ENCODE peak calls at places on chromosome 18, in eight cellular contexts. V is left ventricle myocardium inferior, R is psoas muscle, F is cardiac muscle cell, Q is adrenal gland, O is H9, X is testis, K is neural progenitor cell. A is an unnamed sample.

GRCh38 chr18:62717850-62718229 is 2.5 kb downstream of the PHLPP1 start:
- DNase-seq in V (no peak), X (no peak), F (peak; percentile 38), Q (no peak), R (no peak), K (no peak), O (no peak), A (no peak)

GRCh38 chr18:50687491-50687890 is 127.6 kb downstream of the MAPK4 start:
- DNase-seq in F (no peak), O (no peak), Q (no peak), K (no peak), X (no peak), V (no peak), R (no peak), A (peak; percentile 48)

GRCh38 chr18:45951021-45951714 is 16.0 kb downstream of the EPG5 start:
- DNase-seq in K (no peak), O (no peak), R (peak; percentile 65), X (no peak), V (no peak), F (peak; percentile 90), Q (peak; percentile 30), A (no peak)

GRCh38 chr18:42564761-42565160 is 550.7 kb downstream of the RIT2 start:
- DNase-seq in F (no peak), V (no peak), Q (no peak), K (peak; percentile 34), O (no peak), R (no peak), X (no peak), A (no peak)

GRCh38 chr18:7457276-7457675 is 109.8 kb upstream of the PTPRM start:
- DNase-seq in R (no peak), Q (no peak), K (no peak), F (no peak), O (no peak), V (no peak), X (no peak), A (no peak)

GRCh38 chr18:9417081-9417841 is 58.1 kb upstream of the RALBP1 start:
- DNase-seq in V (peak; percentile 37), K (peak; percentile 49), X (no peak), F (peak; percentile 82), R (peak; percentile 65), Q (no peak), O (no peak), A (no peak)

GRCh38 chr18:79200546-79201268 is 131.5 kb downstream of the ATP9B start:
- DNase-seq in F (peak; percentile 52), K (peak; percentile 41), Q (peak; percentile 51), V (peak; percentile 49), R (no peak), O (peak; percentile 85), X (peak; percentile 65), A (peak; percentile 83)

GRCh38 chr18:7021994-7022840 is 95.4 kb downstream of the LAMA1 start:
- DNase-seq in R (no peak), F (peak; percentile 27), V (no peak), O (no peak), Q (peak; percentile 24), X (no peak), K (peak; percentile 4), A (no peak)

GRCh38 chr18:36298113-36298701 is 694 bp downstream of the FHOD3 start:
- DNase-seq in R (peak; percentile 62), X (no peak), O (peak; percentile 60), F (no peak), V (no peak), Q (peak; percentile 44), K (peak; percentile 85), A (peak; percentile 82)

GRCh38 chr18:60895181-60895580 is 438.0 kb upstream of the CDH20 start:
- DNase-seq in K (no peak), Q (no peak), O (no peak), R (no peak), V (no peak), X (no peak), F (peak; percentile 13), A (no peak)

DNA sequence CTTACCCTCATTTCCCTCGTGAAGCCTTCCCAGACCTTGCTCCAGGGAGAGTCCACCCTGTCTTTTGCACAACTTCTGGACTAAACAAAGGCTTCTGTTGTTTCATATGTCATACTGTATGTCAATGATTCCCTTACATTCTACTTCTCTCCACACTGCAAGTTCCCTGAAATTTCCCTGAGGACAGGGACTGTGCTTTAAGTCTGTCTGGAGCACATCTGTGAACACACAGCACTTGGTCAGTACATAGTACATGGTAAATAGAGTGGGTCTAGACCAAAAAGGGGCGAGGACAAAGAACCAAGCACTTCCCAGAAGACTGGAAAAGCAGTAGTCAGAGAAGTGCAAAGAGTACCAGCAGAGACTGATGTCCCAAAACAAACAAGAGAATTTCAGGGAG is 23.7 kb upstream of the IMPA2 start:
- DNase-seq in R (no peak), O (no peak), V (no peak), F (no peak), X (no peak), K (no peak), Q (no peak), A (no peak)
- H3K4me1 ChIP-seq in R (no peaks in the 10 kb centered on the region), O (no peaks in the 10 kb centered on the region), V (no peaks in the 10 kb centered on the region), F (peaks cover 4% of the 10 kb centered on the region), X (no peaks in the 10 kb centered on the region), K (peaks cover 4% of the 10 kb centered on the region), Q (no peaks in the 10 kb centered on the region), A (peaks cover 3% of the 10 kb centered on the region)

GRCh38 chr18:73879328-73879727 is 268.3 kb downstream of the FBXO15 start:
- DNase-seq in V (no peak), K (no peak), Q (no peak), F (no peak), R (no peak), X (no peak), O (no peak), A (no peak)
- TF ChIP-seq CTCF in V (no peak), K (no peak), Q (no peak), F (no peak), R (no peak), X (no peak), O (no peak), A (no peak)

GRCh38 chr18:3154214-3154613 is 65.6 kb downstream of the MYOM1 start:
- DNase-seq in F (no peak), V (no peak), R (no peak), Q (no peak), O (no peak), K (no peak), X (no peak), A (no peak)
- H3K4me1 ChIP-seq in F (no peaks in the 10 kb centered on the region), V (peaks cover 78% of the 10 kb centered on the region), R (peaks cover 12% of the 10 kb centered on the region), Q (no peaks in the 10 kb centered on the region), O (no peaks in the 10 kb centered on the region), K (no peaks in the 10 kb centered on the region), X (peaks cover 11% of the 10 kb centered on the region), A (no peaks in the 10 kb centered on the region)

DNA sequence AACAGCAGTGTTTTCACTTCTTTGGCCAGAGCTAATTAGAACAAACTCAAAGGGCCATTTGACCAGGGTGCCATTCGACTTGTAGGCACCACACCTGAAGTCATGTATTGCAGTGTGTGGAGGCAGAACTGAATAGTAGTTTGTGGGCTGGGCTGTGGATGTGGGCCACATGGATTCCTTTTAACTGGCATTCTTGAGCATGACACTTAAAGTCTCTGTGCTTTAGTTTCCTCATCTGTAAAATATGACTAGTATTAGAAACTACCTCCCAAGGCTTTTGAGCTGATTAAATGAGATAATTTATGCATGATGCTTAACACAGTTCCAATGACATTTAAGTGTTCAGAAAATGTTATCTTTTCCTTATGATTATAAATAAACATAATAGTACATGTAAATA is 36.2 kb upstream of the CCDC68 start:
- DNase-seq in V (no peak), X (no peak), K (no peak), R (no peak), O (no peak), F (no peak), Q (no peak), A (no peak)
- TF ChIP-seq CTCF in V (no peak), X (no peak), K (no peak), R (no peak), O (no peak), F (no peak), Q (no peak), A (no peak)

DNA sequence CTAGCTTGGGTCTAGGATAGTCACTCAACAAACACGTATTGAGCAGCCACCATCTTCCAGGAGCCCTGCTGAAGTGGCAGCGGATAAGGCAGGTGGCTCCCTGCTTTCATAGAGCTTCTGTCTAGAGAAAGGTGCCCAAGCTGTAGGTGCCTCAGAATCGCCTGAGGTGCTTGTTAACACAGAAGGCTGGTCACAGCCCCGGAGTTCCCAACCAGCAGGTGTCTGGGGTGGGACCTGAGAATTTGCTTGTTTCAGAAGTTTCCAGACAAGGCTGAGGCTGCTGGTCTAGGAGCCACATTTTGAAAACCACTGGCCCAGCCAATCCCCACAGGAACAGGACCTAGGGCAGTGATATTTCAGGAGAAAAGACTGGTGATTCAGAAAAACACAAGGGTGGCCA is 45.3 kb upstream of the SMAD7 start:
- DNase-seq in K (no peak), V (no peak), F (no peak), X (no peak), Q (no peak), O (no peak), R (peak; percentile 5), A (no peak)
- H3K4me1 ChIP-seq in K (no peaks in the 10 kb centered on the region), V (peaks cover 61% of the 10 kb centered on the region), F (peaks cover 44% of the 10 kb centered on the region), X (no peaks in the 10 kb centered on the region), Q (peaks cover 33% of the 10 kb centered on the region), O (peaks cover 2% of the 10 kb centered on the region), R (peaks cover 23% of the 10 kb centered on the region), A (peaks cover 15% of the 10 kb centered on the region)

DNA sequence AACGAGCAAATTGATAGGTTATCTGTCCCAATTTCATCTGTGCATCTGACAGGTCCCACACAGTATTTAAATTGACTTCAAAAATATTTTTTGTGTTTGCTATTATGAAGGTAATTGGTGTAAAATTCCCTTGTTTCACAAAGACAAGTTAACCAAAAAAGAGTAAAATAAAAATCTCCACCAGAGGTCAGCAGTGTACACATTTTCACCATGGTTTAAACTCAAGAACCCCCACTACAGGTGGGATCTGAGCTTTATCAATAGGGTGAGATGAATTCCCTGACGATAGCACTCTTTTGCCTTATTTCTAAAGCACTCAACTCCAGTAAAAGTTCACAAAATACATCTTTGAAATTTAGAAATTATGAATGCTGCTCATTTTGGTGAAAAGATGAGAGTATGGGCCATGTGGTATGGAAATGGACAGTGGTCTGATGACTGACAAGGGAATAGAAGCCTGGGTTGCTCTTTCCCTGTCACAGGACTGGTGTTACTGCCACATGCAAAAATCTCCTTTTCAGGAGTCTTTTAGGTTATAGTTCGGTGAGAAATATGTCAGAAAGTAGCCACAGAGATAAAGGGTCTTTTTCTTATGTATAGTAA is 68.0 kb downstream of the SERPINB8 start:
- DNase-seq in Q (no peak), R (no peak), O (no peak), F (peak; percentile 30), X (no peak), V (no peak), K (peak; percentile 62), A (no peak)
- TF ChIP-seq CTCF in Q (no peak), R (peak; percentile 21), O (peak; percentile 84), F (peak; percentile 44), X (peak; percentile 39), V (peak; percentile 64), K (peak; percentile 76), A (peak; percentile 85)